ENCODE peak calls at places on chromosomes 5 and 9, in eight cellular contexts. Z, I, P, T, N, F, C and W are unnamed samples.

GRCh38 chr5:180421672-180422071 is 68.5 kb upstream of the GFPT2 start:
- DNase-seq in Z (no peak), I (no peak), P (no peak), T (no peak), N (no peak), F (no peak), C (no peak), W (no peak)

GRCh38 chr5:93545872-93546271 is 35.1 kb downstream of the NR2F1-AS1 start:
- DNase-seq in Z (no peak), I (no peak), P (no peak), T (no peak), N (no peak), F (no peak), C (no peak), W (no peak)

GRCh38 chr9:6014668-6015270 is 655 bp downstream of the RANBP6 start:
- DNase-seq in Z (no peak), I (no peak), P (peak), T (no peak), N (peak), F (no peak), C (no peak), W (no peak)

GRCh38 chr9:128020692-128021091 is 39.9 kb upstream of the EEIG1 start:
- DNase-seq in Z (no peak), I (no peak), P (no peak), T (no peak), N (no peak), F (no peak), C (no peak), W (no peak)

GRCh38 chr5:117188207-117188606 is 613.6 kb upstream of the SEMA6A start:
- DNase-seq in Z (no peak), I (no peak), P (no peak), T (no peak), N (no peak), F (no peak), C (no peak), W (no peak)

GRCh38 chr9:76004526-76004925 is 114.1 kb downstream of the PCSK5 start:
- DNase-seq in Z (no peak), I (no peak), P (no peak), T (no peak), N (no peak), F (no peak), C (no peak), W (no peak)

GRCh38 chr5:2750026-2750757 is 1.3 kb downstream of the IRX2 start:
- DNase-seq in Z (no peak), I (no peak), P (no peak), T (no peak), N (no peak), F (no peak), C (no peak), W (peak)

GRCh38 chr9:133603165-133603927 is 5.8 kb downstream of the FAM163B start:
- DNase-seq in Z (no peak), I (no peak), P (no peak), T (no peak), N (no peak), F (no peak), C (peak), W (no peak)

GRCh38 chr9:113570106-113570505 is 106.6 kb downstream of the RGS3 start:
- DNase-seq in Z (peak), I (peak), P (no peak), T (no peak), N (no peak), F (no peak), C (no peak), W (no peak)

GRCh38 chr9:120109242-120109641 is 470.7 kb downstream of the CDK5RAP2 start:
- DNase-seq in Z (no peak), I (no peak), P (no peak), T (no peak), N (no peak), F (no peak), C (peak), W (no peak)

GRCh38 chr9:95580812-95581761 is 64.3 kb upstream of the PTCH1 start:
- DNase-seq in Z (no peak), I (peak), P (no peak), T (no peak), N (no peak), F (no peak), C (no peak), W (no peak)

GRCh38 chr5:109141499-109142200 is 268.1 kb downstream of the PJA2 start:
- DNase-seq in Z (no peak), I (no peak), P (no peak), T (no peak), N (no peak), F (no peak), C (no peak), W (no peak)

GRCh38 chr5:166909040-166909439 is 1382.4 kb upstream of the WWC1 start:
- DNase-seq in Z (no peak), I (no peak), P (no peak), T (no peak), N (no peak), F (no peak), C (no peak), W (no peak)

GRCh38 chr5:1874820-1875219 is 7.9 kb downstream of the IRX4 start:
- DNase-seq in Z (no peak), I (no peak), P (no peak), T (no peak), N (no peak), F (no peak), C (peak), W (no peak)

GRCh38 chr5:138752341-138752950 is 779 bp upstream of the CTNNA1 start:
- DNase-seq in Z (peak), I (peak), P (no peak), T (peak), N (no peak), F (no peak), C (peak), W (no peak)

GRCh38 chr5:179182601-179183000 is 122.4 kb downstream of the ZNF354C start:
- DNase-seq in Z (no peak), I (no peak), P (no peak), T (no peak), N (no peak), F (no peak), C (no peak), W (no peak)

GRCh38 chr9:35996358-35996970 is 38.5 kb upstream of the OR2S2 start:
- DNase-seq in Z (peak), I (no peak), P (no peak), T (no peak), N (no peak), F (no peak), C (no peak), W (no peak)

GRCh38 chr5:92518318-92518913 is 1062.6 kb downstream of the NR2F1-AS1 start:
- DNase-seq in Z (no peak), I (no peak), P (peak), T (no peak), N (peak), F (no peak), C (peak), W (peak)